ENCODE peak calls at places on chromosomes 4 and X, in eight cellular contexts. N, Q, J, O, X, L, F and C are unnamed samples.

GRCh38 chrX:129654652-129655546 is at the start of gene APLN:
- DNase-seq in N (peak; percentile 52), L (no peak), Q (peak; percentile 54), O (peak; percentile 37), J (peak; percentile 55), X (no peak), F (no peak), C (no peak)

GRCh38 chrX:13690836-13691235 is 1.9 kb downstream of the RAB9A start:
- DNase-seq in J (no peak), L (no peak), Q (no peak), N (peak; percentile 23), X (no peak), F (no peak), O (no peak), C (no peak)

GRCh38 chr4:748461-748860 is 42.8 kb downstream of the PCGF3 start:
- DNase-seq in X (no peak), F (no peak), Q (no peak), O (no peak), J (no peak), N (no peak), L (no peak), C (no peak)

GRCh38 chr4:1449475-1449832 is 43.2 kb upstream of the NKX1-1 start:
- DNase-seq in O (no peak), J (no peak), L (no peak), F (no peak), X (no peak), Q (no peak), N (no peak), C (no peak)

GRCh38 chrX:3346436-3347329 is at the start of gene MXRA5:
- DNase-seq in N (no peak), F (no peak), O (no peak), Q (peak; percentile 35), L (no peak), X (no peak), J (no peak), C (no peak)

GRCh38 chrX:17608898-17609297 is 128.4 kb upstream of the SCML1 start:
- DNase-seq in J (no peak), L (no peak), N (no peak), X (no peak), F (peak; percentile 21), Q (no peak), O (no peak), C (no peak)

GRCh38 chr4:153295131-153295755 is 49.2 kb upstream of the MND1 start:
- DNase-seq in J (no peak), Q (no peak), N (no peak), X (no peak), L (no peak), O (no peak), F (no peak), C (no peak)

GRCh38 chr4:54743562-54743961 is 85.8 kb downstream of the KIT start:
- DNase-seq in Q (no peak), O (no peak), N (no peak), F (no peak), X (no peak), J (no peak), L (no peak), C (no peak)

GRCh38 chrX:22800360-22800759 is 199.4 kb upstream of the DDX53 start:
- DNase-seq in O (no peak), J (peak; percentile 34), L (no peak), Q (peak; percentile 33), X (no peak), F (no peak), N (peak; percentile 86), C (no peak)